ENCODE peak calls at places on chromosomes 11 and 22, in five cellular contexts. D, A, F, R and J are unnamed samples.

GRCh38 chr11:32893947-32894827 is 1.6 kb downstream of the QSER1 start:
- DNase-seq in D (no peak), R (no peak), A (peak), F (peak), J (peak)

GRCh38 chr22:30247561-30247960 is 1.0 kb upstream of the LIF start:
- DNase-seq in D (no peak), R (no peak), F (no peak), A (no peak), J (no peak)

GRCh38 chr22:41857160-41857859 is 24.4 kb downstream of the SREBF2 start:
- DNase-seq in R (peak), D (peak), F (peak), A (peak), J (peak)

GRCh38 chr22:23180893-23181762 is 819 bp downstream of the BCR start:
- DNase-seq in D (no peak), R (no peak), A (no peak), F (no peak), J (no peak)

GRCh38 chr11:129372609-129373488 is 2.8 kb upstream of the BARX2 start:
- DNase-seq in R (no peak), A (no peak), D (no peak), F (no peak), J (no peak)

GRCh38 chr11:64924910-64925284 is 408 bp downstream of the PPP2R5B start:
- DNase-seq in R (no peak), D (no peak), A (no peak), F (no peak), J (no peak)

GRCh38 chr22:49291781-49292180 is 535.9 kb downstream of the BRD1 start:
- DNase-seq in A (no peak), F (no peak), R (no peak), D (no peak), J (no peak)

GRCh38 chr11:73759520-73760065 is 1.3 kb downstream of the RAB6A start:
- DNase-seq in F (no peak), D (no peak), R (no peak), A (no peak), J (no peak)

GRCh38 chr11:110091995-110092576 is 1.1 kb upstream of the ZC3H12C start:
- DNase-seq in F (no peak), D (no peak), A (peak), R (no peak), J (peak)

GRCh38 chr11:124069429-124070401 is 28.6 kb upstream of the OR10G7 start:
- DNase-seq in R (peak), F (peak), A (peak), D (no peak), J (peak)

GRCh38 chr22:43507235-43507634 is 95.4 kb downstream of the MPPED1 start:
- DNase-seq in D (no peak), R (no peak), A (no peak), F (no peak), J (no peak)

GRCh38 chr11:1199689-1200610 is 22.9 kb upstream of the MUC5B start:
- DNase-seq in A (no peak), F (no peak), R (no peak), D (no peak), J (no peak)

GRCh38 chr11:124899376-124900145 is 1.9 kb upstream of the ROBO4 start:
- DNase-seq in R (no peak), A (no peak), D (no peak), F (no peak), J (no peak)

GRCh38 chr11:6321961-6322362 is 1.7 kb upstream of the CAVIN3 start:
- DNase-seq in R (no peak), D (no peak), A (no peak), F (no peak), J (no peak)

GRCh38 chr11:394034-394857 is at the start of gene PKP3:
- DNase-seq in D (no peak), R (peak), A (peak), F (no peak), J (no peak)

GRCh38 chr11:86888164-86888977 is 66.8 kb downstream of the FZD4 start:
- DNase-seq in D (no peak), F (no peak), R (no peak), A (no peak), J (no peak)

GRCh38 chr11:96070453-96070852 is 146.5 kb upstream of the MTMR2 start:
- DNase-seq in F (no peak), R (no peak), A (no peak), D (no peak), J (no peak)

GRCh38 chr11:12862761-12863469 is 146.2 kb upstream of the RASSF10 start:
- DNase-seq in F (no peak), R (peak), D (peak), A (no peak), J (peak)

GRCh38 chr11:112958670-112959069 is 2.5 kb upstream of the NCAM1 start:
- DNase-seq in D (no peak), A (no peak), F (no peak), R (no peak), J (peak)

GRCh38 chr11:23406131-23406819 is 546.0 kb upstream of the CCDC179 start:
- DNase-seq in R (no peak), D (peak), A (no peak), F (no peak), J (no peak)

GRCh38 chr11:18765554-18765953 is 26.0 kb downstream of the PTPN5 start:
- DNase-seq in A (no peak), R (no peak), D (no peak), F (no peak), J (no peak)

GRCh38 chr11:26960265-26960664 is 33.6 kb upstream of the FIBIN start:
- DNase-seq in D (no peak), F (no peak), A (no peak), R (no peak), J (no peak)

GRCh38 chr22:45459235-45459634 is 43.4 kb upstream of the FBLN1 start:
- DNase-seq in F (no peak), R (no peak), D (no peak), A (no peak), J (no peak)

GRCh38 chr11:125090816-125091215 is 20.6 kb downstream of the TMEM218 start:
- DNase-seq in F (no peak), A (no peak), R (no peak), D (no peak), J (no peak)

GRCh38 chr11:97525273-97525672 is 1135.5 kb downstream of the JRKL start:
- DNase-seq in A (no peak), D (no peak), F (no peak), R (no peak), J (no peak)

GRCh38 chr22:43501951-43502874 is 90.4 kb downstream of the MPPED1 start:
- DNase-seq in D (no peak), F (no peak), R (no peak), A (no peak), J (no peak)

GRCh38 chr11:2781413-2782274 is 81.8 kb upstream of the KCNQ1OT1 start:
- DNase-seq in A (no peak), F (no peak), D (no peak), R (no peak), J (no peak)

GRCh38 chr11:9906043-9906791 is 242.3 kb downstream of the SWAP70 start:
- DNase-seq in A (peak), R (peak), F (no peak), D (peak), J (no peak)
- TF ChIP-seq SUZ12 in A (no peak), R (no peak), F (no peak), D (no peak), J (no peak)

GRCh38 chr11:21949741-21950413 is 243.0 kb upstream of the ANO5 start:
- DNase-seq in R (no peak), A (no peak), F (no peak), D (no peak), J (no peak)

GRCh38 chr11:21948876-21949275 is 244.0 kb upstream of the ANO5 start:
- DNase-seq in F (no peak), R (no peak), D (no peak), A (no peak), J (no peak)

DNA sequence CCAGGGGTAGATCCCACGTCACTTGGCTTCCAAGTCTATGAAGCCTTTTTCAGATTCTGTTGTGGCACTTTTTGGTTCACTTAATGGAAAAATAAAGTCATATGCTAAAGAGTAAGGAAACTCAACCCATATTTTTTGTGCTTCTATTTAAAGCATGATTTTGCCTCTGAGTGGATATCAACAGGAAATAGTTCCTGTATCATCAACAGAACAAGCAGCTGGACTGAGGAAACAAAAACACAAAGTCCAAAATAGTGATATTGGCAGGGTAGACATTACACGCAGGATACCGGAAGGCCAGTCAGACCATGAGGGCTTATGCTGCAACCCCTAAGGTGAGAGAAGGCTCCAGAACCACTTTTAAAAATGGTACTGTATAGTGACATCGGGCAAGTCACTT is 248.3 kb upstream of the ANO5 start:
- DNase-seq in R (no peak), A (no peak), F (no peak), D (no peak), J (no peak)
- TF ChIP-seq SUZ12 in R (no peak), A (no peak), F (no peak), D (no peak), J (no peak)

GRCh38 chr11:14906614-14907392 is 14.8 kb upstream of the CYP2R1 start:
- DNase-seq in D (no peak), R (no peak), F (no peak), A (no peak), J (no peak)
- TF ChIP-seq SUZ12 in D (no peak), R (no peak), F (no peak), A (no peak), J (no peak)

GRCh38 chr11:68839054-68839865 is 2.5 kb downstream of the CPT1A start:
- DNase-seq in R (peak), D (peak), A (peak), F (peak), J (peak)
- TF ChIP-seq SUZ12 in R (no peak), D (no peak), A (no peak), F (no peak), J (no peak)